ENCODE peak calls at places on chromosomes 7 and 10, in five cellular contexts. B is mammary epithelial cell; T is HCT116; G is Panc1; I is CD8-positive, alpha-beta T cell. Z is an unnamed sample. For H3K4me1, the result is how much of the 10 kb centered on the place peaks cover.

GRCh38 chr7:100894860-100895700 is 608 bp downstream of the ACHE start:
- DNase-seq in B (no peak), T (no peak), G (no peak), I (peak), Z (peak)

GRCh38 chr10:133022784-133023115 is 65.0 kb upstream of the ADGRA1 start:
- DNase-seq in B (no peak), T (no peak), G (no peak), I (no peak), Z (no peak)

GRCh38 chr10:119250641-119251314 is 43.4 kb downstream of the GRK5 start:
- DNase-seq in B (peak), T (no peak), G (peak), I (no peak), Z (no peak)

GRCh38 chr7:55556031-55556430 is 16.3 kb downstream of the VOPP1 start:
- DNase-seq in B (no peak), T (no peak), G (no peak), I (peak), Z (no peak)

GRCh38 chr10:72331575-72332422 is 22.9 kb downstream of the DNAJB12 start:
- DNase-seq in B (peak), T (peak), G (no peak), I (peak), Z (peak)

GRCh38 chr10:6721480-6721879 is 141.4 kb upstream of the PRKCQ start:
- DNase-seq in B (peak), T (peak), G (no peak), I (no peak), Z (peak)

GRCh38 chr10:119893845-119894427 is 1.4 kb downstream of the SEC23IP start:
- DNase-seq in B (no peak), T (no peak), G (no peak), I (no peak), Z (no peak)

GRCh38 chr7:129951076-129952011 is 1.4 kb downstream of the UBE2H start:
- DNase-seq in B (peak), T (no peak), G (no peak), I (no peak), Z (peak)

GRCh38 chr7:101378808-101379207 is 16.1 kb downstream of the COL26A1 start:
- DNase-seq in B (no peak), T (no peak), G (no peak), I (no peak), Z (no peak)

GRCh38 chr10:72563327-72563932 is 62.4 kb downstream of the MICU1 start:
- DNase-seq in B (peak), T (no peak), G (no peak), I (no peak), Z (no peak)

GRCh38 chr10:91163709-91164474 is 56.6 kb upstream of the PCGF5 start:
- DNase-seq in B (peak), T (peak), G (no peak), I (no peak), Z (peak)

GRCh38 chr10:21330628-21331020 is 194.9 kb downstream of the SKIDA1 start:
- DNase-seq in B (no peak), T (no peak), G (no peak), I (no peak), Z (no peak)

GRCh38 chr10:6201511-6201975 is 1.2 kb upstream of the PFKFB3 start:
- DNase-seq in B (peak), T (no peak), G (no peak), I (peak), Z (peak)

GRCh38 chr7:157211710-157212109 is 73.0 kb downstream of the UBE3C start:
- DNase-seq in B (peak), T (no peak), G (no peak), I (no peak), Z (peak)

GRCh38 chr7:134777908-134778580 is 1.4 kb upstream of the CALD1 start:
- DNase-seq in B (peak), T (no peak), G (no peak), I (no peak), Z (no peak)

GRCh38 chr7:149642579-149642978 is 130.8 kb downstream of the ZNF467 start:
- DNase-seq in B (no peak), T (no peak), G (no peak), I (no peak), Z (no peak)

GRCh38 chr10:3419719-3420495 is 247.3 kb upstream of the PITRM1 start:
- DNase-seq in B (no peak), T (no peak), G (no peak), I (peak), Z (no peak)

GRCh38 chr10:116878123-116878522 is 28.8 kb downstream of the ENO4 start:
- DNase-seq in B (no peak), T (no peak), G (no peak), I (no peak), Z (no peak)

GRCh38 chr7:107207459-107207858 is 38.7 kb downstream of the HBP1 start:
- DNase-seq in B (no peak), T (no peak), G (no peak), I (no peak), Z (no peak)

GRCh38 chr10:23525406-23525805 is 86.5 kb downstream of the OTUD1 start:
- DNase-seq in B (peak), T (no peak), G (no peak), I (no peak), Z (peak)

GRCh38 chr7:33388332-33388731 is 259.0 kb downstream of the BBS9 start:
- DNase-seq in B (no peak), T (no peak), G (no peak), I (no peak), Z (no peak)

GRCh38 chr7:132347858-132348257 is 228.4 kb downstream of the PLXNA4 start:
- DNase-seq in B (no peak), T (no peak), G (no peak), I (no peak), Z (no peak)

GRCh38 chr7:111401516-111401915 is 160.8 kb downstream of the IMMP2L start:
- DNase-seq in B (no peak), T (no peak), G (no peak), I (no peak), Z (no peak)

GRCh38 chr7:120733143-120733542 is 124.8 kb downstream of the TSPAN12 start:
- DNase-seq in B (no peak), T (peak), G (no peak), I (no peak), Z (no peak)

DNA sequence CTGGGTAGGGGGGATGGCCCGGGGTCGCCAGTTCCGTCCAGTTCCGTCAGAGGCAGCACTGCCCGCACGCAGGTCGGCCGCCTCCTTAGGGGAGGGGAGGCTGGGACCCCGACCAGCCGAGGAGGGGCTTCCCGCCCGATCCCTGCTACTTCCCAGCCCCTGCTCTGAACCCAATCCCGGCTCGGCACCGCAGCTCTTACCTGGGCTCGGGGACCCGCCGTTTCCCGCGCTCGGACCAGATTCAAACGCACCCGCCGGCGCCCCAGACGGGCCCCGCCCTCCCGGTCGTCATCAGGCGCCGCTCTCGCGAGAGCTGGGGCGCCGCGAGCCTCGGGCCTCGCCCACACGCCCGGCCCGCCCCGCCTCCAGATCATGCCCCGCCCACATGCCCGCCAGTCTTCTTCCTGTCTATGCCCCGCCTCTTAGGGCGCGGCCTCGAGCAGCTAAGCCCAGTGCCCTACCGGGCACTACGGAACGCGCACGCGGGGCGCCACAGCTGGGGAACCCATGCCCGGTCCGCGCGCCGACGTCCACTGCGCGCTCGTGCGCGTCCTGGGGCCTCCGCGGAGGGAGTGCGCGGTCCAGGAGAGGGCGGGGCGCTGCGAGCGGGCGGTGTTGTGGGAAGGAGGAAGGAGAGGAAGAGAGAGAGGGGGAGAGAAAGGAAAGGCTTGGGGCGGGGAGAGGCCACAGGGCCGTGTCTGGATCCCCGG is at the start of gene NCAPG2:
- DNase-seq in B (peak), T (peak), G (peak), I (peak), Z (peak)
- TF ChIP-seq CTCF in B (no peak), T (no peak), G (no peak), I (no peak), Z (peak)

DNA sequence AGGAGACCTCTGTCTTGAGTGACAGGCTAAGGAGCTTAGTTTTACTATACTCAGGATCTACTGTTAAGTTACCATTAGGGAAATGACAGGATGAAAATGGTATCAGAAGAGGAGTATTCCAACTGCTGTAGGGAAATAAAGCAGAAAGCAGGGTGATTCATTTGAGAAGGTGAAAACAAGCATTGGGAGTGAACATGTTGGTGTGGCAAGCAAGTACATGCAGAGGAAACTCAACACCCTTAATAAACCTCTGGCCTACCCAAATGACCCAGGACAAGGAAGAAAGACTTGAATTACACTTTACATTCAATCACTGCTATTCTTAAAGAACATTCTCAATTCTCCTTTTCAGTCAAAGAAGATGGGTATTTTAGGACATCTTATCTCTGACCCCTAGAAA is 28.7 kb downstream of the ERLIN1 start:
- DNase-seq in B (peak), T (no peak), G (no peak), I (no peak), Z (no peak)
- H3K4me1 ChIP-seq in B (under half), T (under half), G (under half), I (under half), Z (under half)

GRCh38 chr10:48897438-48897790 is 42.2 kb downstream of the LRRC18 start:
- DNase-seq in B (no peak), T (no peak), G (no peak), I (peak), Z (no peak)
- TF ChIP-seq CTCF in B (no peak), T (no peak), G (no peak), I (no peak), Z (no peak)

GRCh38 chr10:100204370-100204769 is 18.5 kb upstream of the ERLIN1 start:
- DNase-seq in B (no peak), T (no peak), G (no peak), I (no peak), Z (no peak)
- H3K4me1 ChIP-seq in B (under half), T (under half), G (under half), I (under half), Z (under half)

GRCh38 chr7:47847207-47847606 is 101.1 kb downstream of the PKD1L1 start:
- DNase-seq in B (no peak), T (no peak), G (no peak), I (no peak), Z (no peak)

DNA sequence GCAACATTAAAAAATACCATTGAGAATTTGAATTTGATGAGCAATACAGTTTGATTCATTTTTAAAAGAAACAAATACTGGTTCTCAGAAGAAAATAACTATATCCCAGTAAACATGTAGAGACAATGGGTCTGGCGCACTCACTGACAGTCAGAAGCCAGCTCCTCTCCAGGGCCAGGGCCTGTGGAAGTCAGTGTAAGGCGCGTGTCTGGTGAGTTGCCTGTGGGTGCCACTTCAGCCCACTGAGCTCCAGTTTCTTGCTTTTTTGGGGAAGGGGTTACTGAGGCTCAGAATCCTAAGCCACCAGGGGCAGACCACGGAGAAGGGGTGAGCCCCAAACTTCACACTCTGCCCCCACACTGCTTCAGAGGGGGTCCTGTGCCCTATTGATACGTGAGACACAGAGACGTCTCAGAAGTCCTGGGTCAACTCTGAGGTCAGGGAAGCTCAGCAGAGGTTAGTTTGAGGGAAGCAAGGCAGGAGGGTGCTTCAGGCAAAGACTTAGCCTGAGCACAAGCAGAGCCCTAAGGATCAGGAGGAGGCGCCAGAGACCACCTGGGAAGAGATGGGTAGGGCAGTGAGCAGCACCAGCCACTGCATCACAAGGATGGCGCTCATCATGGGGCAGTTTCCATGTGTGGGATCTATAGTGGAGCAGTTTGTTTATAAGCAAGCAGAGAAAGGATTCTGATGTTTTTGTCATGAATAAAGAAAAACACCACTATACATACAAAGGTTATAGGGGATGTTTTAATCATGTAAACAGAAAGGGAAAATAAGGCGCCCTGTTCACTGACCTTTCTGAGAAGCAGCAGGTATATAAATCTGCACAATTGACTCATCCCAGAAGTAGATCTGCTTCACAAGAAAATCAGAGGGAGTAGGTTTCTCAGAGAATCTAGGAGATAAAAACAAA is 95.7 kb downstream of the PKD1L1 start:
- DNase-seq in B (no peak), T (no peak), G (no peak), I (no peak), Z (no peak)
- TF ChIP-seq CTCF in B (peak), T (peak), G (peak), I (no peak), Z (no peak)